ENCODE peak calls at places on chromosomes 16 and 17, in four cellular contexts. R is K562, M is HepG2, V is GM12878. O is an unnamed sample.

GRCh38 chr17:75271955-75272847 is 1.2 kb upstream of the MIF4GD start:
- DNase-seq in R (no peak), M (no peak), V (no peak), O (peak)

GRCh38 chr17:20202141-20202574 is 193.0 kb downstream of the SPECC1 start:
- DNase-seq in R (no peak), M (no peak), V (no peak), O (no peak)

GRCh38 chr16:477758-478157 is 49.8 kb upstream of the CAPN15 start:
- DNase-seq in R (no peak), M (no peak), V (no peak), O (no peak)

GRCh38 chr16:78213751-78214150 is 114.3 kb downstream of the WWOX start:
- DNase-seq in R (no peak), M (no peak), V (no peak), O (no peak)

GRCh38 chr17:31645351-31645750 is 213.7 kb downstream of the COPRS start:
- DNase-seq in R (no peak), M (no peak), V (no peak), O (no peak)

GRCh38 chr17:29589524-29590260 is at the start of gene GIT1:
- DNase-seq in R (peak), M (peak), V (no peak), O (peak)

GRCh38 chr17:38532451-38532850 is 73.3 kb downstream of the SRCIN1 start:
- DNase-seq in R (no peak), M (no peak), V (no peak), O (no peak)

GRCh38 chr16:19898924-19899604 is 14.4 kb upstream of the GPRC5B start:
- DNase-seq in R (peak), M (peak), V (no peak), O (peak)

GRCh38 chr17:20026960-20027359 is 17.8 kb downstream of the SPECC1 start:
- DNase-seq in R (no peak), M (no peak), V (no peak), O (no peak)

GRCh38 chr17:8883353-8883752 is 15.9 kb upstream of the PIK3R6 start:
- DNase-seq in R (no peak), M (no peak), V (no peak), O (no peak)

GRCh38 chr17:21345236-21345635 is 30.9 kb upstream of the KCNJ12 start:
- DNase-seq in R (no peak), M (no peak), V (no peak), O (no peak)

GRCh38 chr16:27486760-27487159 is 63.0 kb downstream of the GTF3C1 start:
- DNase-seq in R (no peak), M (no peak), V (no peak), O (no peak)

GRCh38 chr17:63550816-63551639 is 751 bp downstream of the DCAF7 start:
- DNase-seq in R (peak), M (peak), V (no peak), O (peak)

GRCh38 chr16:28112908-28113307 is 49.4 kb upstream of the GSG1L start:
- DNase-seq in R (no peak), M (no peak), V (no peak), O (no peak)

GRCh38 chr16:12489362-12489761 is 314.3 kb downstream of the CPPED1 start:
- DNase-seq in R (no peak), M (no peak), V (no peak), O (no peak)

GRCh38 chr17:6239237-6239798 is 169.1 kb downstream of the WSCD1 start:
- DNase-seq in R (no peak), M (no peak), V (no peak), O (no peak)

GRCh38 chr17:2883544-2884203 is 87.4 kb downstream of the RAP1GAP2 start:
- DNase-seq in R (no peak), M (peak), V (no peak), O (peak)

GRCh38 chr17:48077555-48077954 is 23.7 kb downstream of the CBX1 start:
- DNase-seq in R (no peak), M (no peak), V (no peak), O (no peak)

GRCh38 chr17:9244066-9245052 is 223.0 kb downstream of the NTN1 start:
- DNase-seq in R (no peak), M (no peak), V (no peak), O (no peak)

GRCh38 chr16:14366974-14367707 is 262.9 kb downstream of the PARN start:
- DNase-seq in R (no peak), M (no peak), V (no peak), O (no peak)

GRCh38 chr16:88436796-88437195 is 16.3 kb upstream of the ZFPM1 start:
- DNase-seq in R (no peak), M (no peak), V (no peak), O (no peak)

GRCh38 chr17:69872675-69873262 is 202.3 kb upstream of the KCNJ16 start:
- DNase-seq in R (no peak), M (no peak), V (no peak), O (no peak)

DNA sequence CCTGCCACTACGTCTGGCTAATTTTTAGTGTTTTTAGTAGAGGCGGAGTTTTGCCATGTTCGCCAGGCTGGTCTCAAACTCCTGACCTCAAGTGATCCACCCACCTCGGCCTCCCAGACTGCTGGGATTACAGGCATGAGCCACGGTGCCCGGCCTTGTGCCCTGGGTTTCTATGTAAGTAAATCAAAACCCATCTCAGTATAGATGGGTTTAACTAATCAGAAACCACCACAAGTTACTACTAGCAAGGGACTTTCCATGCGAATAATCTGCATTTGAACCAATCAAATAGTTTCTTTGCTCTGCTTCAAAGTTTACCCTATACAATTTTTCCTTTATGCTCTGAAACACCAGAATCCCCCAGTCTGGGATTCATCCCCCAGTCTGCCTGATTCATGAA is 16.5 kb upstream of the EIF1 start:
- DNase-seq in R (no peak), M (no peak), V (no peak), O (no peak)
- TF ChIP-seq ESRRA in R (no peak), M (no peak), V (no peak), O (no peak)

GRCh38 chr16:86041807-86042206 is 142.8 kb downstream of the IRF8 start:
- DNase-seq in R (no peak), M (no peak), V (no peak), O (no peak)

GRCh38 chr16:86042996-86043725 is 144.2 kb downstream of the IRF8 start:
- DNase-seq in R (no peak), M (no peak), V (no peak), O (no peak)

GRCh38 chr16:86039606-86040005 is 140.6 kb downstream of the IRF8 start:
- DNase-seq in R (no peak), M (no peak), V (no peak), O (no peak)

GRCh38 chr16:86040496-86040895 is 141.5 kb downstream of the IRF8 start:
- DNase-seq in R (no peak), M (no peak), V (no peak), O (no peak)

GRCh38 chr16:86041205-86041604 is 142.2 kb downstream of the IRF8 start:
- DNase-seq in R (no peak), M (no peak), V (no peak), O (no peak)
- TF ChIP-seq SMC3 in R (no peak), M (no peak), V (no peak), O (no peak)

GRCh38 chr16:9340402-9341095 is 249.1 kb downstream of the HAPSTR1 start:
- DNase-seq in R (no peak), M (no peak), V (no peak), O (no peak)

GRCh38 chr16:9334091-9334490 is 242.6 kb downstream of the HAPSTR1 start:
- DNase-seq in R (no peak), M (no peak), V (no peak), O (no peak)

GRCh38 chr16:9338068-9338467 is 246.6 kb downstream of the HAPSTR1 start:
- DNase-seq in R (no peak), M (no peak), V (no peak), O (no peak)

GRCh38 chr16:9338510-9338909 is 247.1 kb downstream of the HAPSTR1 start:
- DNase-seq in R (no peak), M (no peak), V (no peak), O (no peak)

DNA sequence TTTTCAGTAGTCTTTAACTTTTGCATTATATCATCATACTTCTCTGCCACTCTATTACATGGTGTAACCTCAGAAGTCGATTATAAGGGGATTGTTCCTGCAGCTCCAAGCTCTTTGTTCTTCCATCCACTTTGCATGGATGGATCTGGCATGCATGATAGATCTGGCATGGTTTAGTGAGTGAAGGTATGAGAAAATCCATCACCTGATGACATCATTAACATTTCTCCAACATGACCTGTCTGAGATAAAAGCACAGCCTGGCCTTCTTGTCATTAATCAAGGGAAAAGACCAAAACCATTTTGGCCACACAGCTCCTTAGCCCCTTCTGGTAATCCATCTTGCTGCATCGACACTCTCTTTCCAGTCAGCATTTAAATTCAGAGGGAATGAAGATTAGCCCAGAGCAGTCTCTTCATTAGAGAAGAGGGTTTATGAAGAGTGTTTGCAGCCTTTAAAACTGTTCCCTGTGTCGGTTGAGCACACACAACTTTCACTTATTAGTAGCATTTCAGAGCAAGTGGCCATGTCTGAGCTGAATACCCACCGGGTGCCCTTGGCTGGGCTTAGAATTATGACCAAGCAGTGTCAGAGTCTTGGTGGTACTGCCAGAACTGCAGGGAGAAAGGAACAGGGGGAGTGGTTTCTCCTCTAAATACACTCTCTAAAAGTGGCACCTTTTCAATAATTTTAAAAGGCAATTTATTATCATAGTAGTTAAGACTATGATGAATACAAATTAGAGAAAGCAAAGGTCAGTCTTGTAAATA is 246.0 kb downstream of the HAPSTR1 start:
- DNase-seq in R (no peak), M (no peak), V (no peak), O (no peak)
- TF ChIP-seq ESRRA in R (no peak), M (no peak), V (no peak), O (no peak)

DNA sequence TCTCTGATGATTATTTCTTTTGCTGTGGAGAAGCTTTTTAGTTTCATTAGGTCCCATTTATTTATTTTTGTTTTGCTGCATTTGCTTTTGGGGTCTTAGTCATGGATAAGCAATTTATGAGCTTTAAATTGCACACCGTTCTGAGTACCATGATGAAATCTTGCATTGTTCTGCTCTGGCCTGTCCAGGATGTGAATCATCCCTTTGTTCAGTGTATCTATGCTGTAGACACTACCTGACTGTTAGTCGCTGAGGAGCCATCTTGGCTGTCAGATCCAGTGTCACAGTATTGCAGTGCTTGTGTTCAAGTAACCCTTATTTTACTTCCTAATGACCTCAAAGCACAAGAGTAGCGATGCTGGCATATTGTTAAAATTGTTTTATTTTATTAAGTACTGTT is 218.0 kb upstream of the CNTNAP4 start:
- DNase-seq in R (no peak), M (no peak), V (no peak), O (no peak)
- TF ChIP-seq SMC3 in R (no peak), M (no peak), V (no peak), O (no peak)